ENCODE peak calls at places on chromosomes 3 and 15, in five cellular contexts. C, B, N, J and E are unnamed samples.

GRCh38 chr3:28406241-28406640 is 57.6 kb upstream of the AZI2 start:
- DNase-seq in C (no peak), B (no peak), N (no peak), J (no peak), E (no peak)

GRCh38 chr15:37070686-37071085 is 29.7 kb downstream of the MEIS2 start:
- DNase-seq in C (no peak), B (no peak), N (no peak), J (no peak), E (no peak)

GRCh38 chr15:39511915-39512260 is 69.0 kb upstream of the THBS1 start:
- DNase-seq in C (no peak), B (no peak), N (no peak), J (no peak), E (peak)

GRCh38 chr3:187742351-187743171 is 2.7 kb downstream of the BCL6 start:
- DNase-seq in C (peak), B (no peak), N (peak), J (no peak), E (no peak)

GRCh38 chr15:83854314-83854713 is 200.4 kb downstream of the ADAMTSL3 start:
- DNase-seq in C (no peak), B (no peak), N (no peak), J (no peak), E (no peak)

GRCh38 chr3:106806964-106807363 is 570.3 kb upstream of the CCDC54 start:
- DNase-seq in C (no peak), B (no peak), N (no peak), J (no peak), E (no peak)

GRCh38 chr3:129530331-129530761 is 1.9 kb downstream of the RHO start:
- DNase-seq in C (no peak), B (peak), N (no peak), J (peak), E (peak)

GRCh38 chr3:73572371-73572770 is 52.4 kb downstream of the PDZRN3 start:
- DNase-seq in C (no peak), B (no peak), N (peak), J (no peak), E (no peak)

GRCh38 chr3:24496529-24497482 is 2.2 kb upstream of the THRB start:
- DNase-seq in C (peak), B (peak), N (peak), J (peak), E (peak)

GRCh38 chr15:70121656-70122297 is 24.1 kb upstream of the TLE3 start:
- DNase-seq in C (no peak), B (no peak), N (peak), J (no peak), E (peak)

GRCh38 chr15:70902105-70902504 is 9.5 kb downstream of the LRRC49 start:
- DNase-seq in C (no peak), B (no peak), N (peak), J (no peak), E (peak)

GRCh38 chr15:79028411-79028964 is 62.1 kb downstream of the RASGRF1 start:
- DNase-seq in C (peak), B (peak), N (peak), J (peak), E (no peak)

GRCh38 chr3:41026394-41027177 is 172.7 kb upstream of the CTNNB1 start:
- DNase-seq in C (peak), B (peak), N (peak), J (no peak), E (no peak)

GRCh38 chr3:50189989-50190388 is 1.4 kb upstream of the GNAT1 start:
- DNase-seq in C (no peak), B (no peak), N (no peak), J (no peak), E (no peak)

GRCh38 chr15:79192462-79193036 is 90.0 kb upstream of the ANKRD34C start:
- DNase-seq in C (no peak), B (no peak), N (no peak), J (no peak), E (no peak)

GRCh38 chr3:62445267-62445666 is 71.9 kb upstream of the FEZF2 start:
- DNase-seq in C (no peak), B (peak), N (no peak), J (no peak), E (no peak)

GRCh38 chr3:171653701-171654100 is 156.6 kb downstream of the PLD1 start:
- DNase-seq in C (no peak), B (no peak), N (no peak), J (no peak), E (no peak)

GRCh38 chr3:71062037-71062919 is 521.2 kb downstream of the FOXP1 start:
- DNase-seq in C (no peak), B (no peak), N (no peak), J (no peak), E (no peak)

GRCh38 chr15:52115598-52116427 is 3.2 kb upstream of the BCL2L10 start:
- DNase-seq in C (no peak), B (no peak), N (no peak), J (no peak), E (no peak)

GRCh38 chr3:27485853-27486252 is 1.7 kb upstream of the SLC4A7 start:
- DNase-seq in C (no peak), B (no peak), N (no peak), J (no peak), E (no peak)

GRCh38 chr15:57509121-57509520 is 82.6 kb upstream of the MYZAP start:
- DNase-seq in C (no peak), B (peak), N (no peak), J (no peak), E (no peak)

GRCh38 chr3:70516081-70516480 is 203.6 kb upstream of the MDFIC2 start:
- DNase-seq in C (no peak), B (no peak), N (no peak), J (no peak), E (no peak)

GRCh38 chr15:90557651-90558084 is 27.9 kb downstream of the CRTC3 start:
- DNase-seq in C (peak), B (no peak), N (peak), J (no peak), E (peak)

DNA sequence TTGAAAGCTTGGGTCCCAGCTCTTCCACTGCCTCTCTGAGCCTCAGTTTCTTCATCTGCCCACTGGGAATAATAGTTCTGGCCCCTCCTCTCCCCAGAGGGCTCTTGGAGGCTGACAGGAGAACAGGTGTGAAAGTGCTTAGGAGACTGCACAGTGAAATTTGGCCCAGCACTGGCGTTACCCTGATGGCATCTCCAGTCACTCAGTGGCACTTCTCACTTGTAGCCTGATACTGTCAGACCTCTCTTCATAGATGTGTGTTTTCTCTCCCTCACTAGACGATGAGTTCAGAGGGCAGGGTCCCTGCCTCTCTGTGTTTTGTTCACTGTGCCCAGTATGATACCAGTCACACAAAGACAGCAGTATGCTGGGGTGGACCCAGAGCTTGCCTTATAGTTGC is 22.2 kb upstream of the IGDCC3 start:
- DNase-seq in C (no peak), B (no peak), N (no peak), J (no peak), E (no peak)
- TF ChIP-seq CTCF in C (no peak), B (no peak), N (no peak), J (no peak), E (no peak)

DNA sequence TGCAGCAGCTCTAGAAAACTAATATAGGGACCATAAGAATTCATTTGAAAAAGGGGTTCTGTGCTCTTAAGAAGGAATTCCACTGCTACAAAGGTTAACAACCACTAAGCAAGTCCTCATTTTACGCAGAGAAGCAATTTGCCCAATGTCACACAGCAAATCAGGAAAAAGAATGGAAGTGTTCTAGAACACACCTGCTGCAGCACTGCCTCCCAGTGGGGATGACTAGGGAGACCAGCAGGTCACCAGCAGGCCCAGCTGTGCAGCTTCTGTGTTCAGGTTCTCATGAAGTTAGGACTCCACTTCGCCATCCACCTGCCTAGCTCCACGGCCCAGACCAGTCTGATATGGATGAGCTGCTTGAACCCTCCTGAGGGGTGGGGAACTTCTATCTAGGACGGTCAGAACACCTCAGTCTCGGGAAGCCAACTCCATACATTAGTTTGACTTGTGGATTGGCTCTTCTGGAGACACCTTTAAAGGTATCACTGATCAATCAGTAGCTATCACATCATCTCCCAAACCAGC is 18.6 kb downstream of the POMGNT2 start:
- DNase-seq in C (no peak), B (no peak), N (no peak), J (no peak), E (no peak)
- TF ChIP-seq CTCF in C (no peak), B (peak), N (no peak), J (no peak), E (no peak)

DNA sequence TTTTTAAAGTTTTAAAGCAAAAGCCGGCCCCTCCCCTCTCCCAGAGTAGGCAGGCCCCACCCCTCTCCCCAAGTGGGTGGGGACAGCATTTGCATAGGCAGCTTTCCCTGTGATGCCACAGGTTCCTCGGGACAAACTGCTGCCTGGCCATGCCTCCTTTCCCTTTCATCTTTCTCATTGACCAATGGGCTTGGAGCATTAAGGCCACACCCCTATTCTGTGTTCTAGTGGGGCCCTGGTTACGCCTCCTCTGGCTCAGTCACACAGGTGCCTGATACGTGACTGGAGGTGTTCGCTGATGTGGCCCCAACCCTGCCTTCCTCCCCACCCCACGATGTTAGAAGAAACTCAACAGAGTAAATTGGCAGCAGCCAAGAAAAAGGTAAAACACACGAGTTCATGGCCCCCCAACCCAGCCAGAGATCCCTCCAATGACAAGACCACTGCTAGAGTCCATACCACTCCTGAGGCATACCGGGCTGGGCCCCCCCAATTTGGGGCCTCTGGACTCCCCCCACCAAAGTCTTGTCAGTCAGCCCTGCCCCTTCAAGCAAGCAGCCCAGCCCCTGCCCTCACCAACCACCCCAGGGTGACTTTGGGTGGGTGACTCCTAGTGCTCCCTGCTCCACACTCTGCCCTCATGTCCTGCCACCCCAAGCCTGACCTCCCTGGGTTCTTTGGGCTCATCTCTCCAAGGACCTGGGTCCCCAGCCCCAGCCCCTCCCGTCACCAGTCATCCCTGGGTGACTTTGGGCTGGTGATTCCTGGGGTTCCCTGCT is 62.8 kb upstream of the CSPG4 start:
- DNase-seq in C (no peak), B (peak), N (no peak), J (peak), E (no peak)
- TF ChIP-seq CTCF in C (no peak), B (no peak), N (no peak), J (no peak), E (no peak)

DNA sequence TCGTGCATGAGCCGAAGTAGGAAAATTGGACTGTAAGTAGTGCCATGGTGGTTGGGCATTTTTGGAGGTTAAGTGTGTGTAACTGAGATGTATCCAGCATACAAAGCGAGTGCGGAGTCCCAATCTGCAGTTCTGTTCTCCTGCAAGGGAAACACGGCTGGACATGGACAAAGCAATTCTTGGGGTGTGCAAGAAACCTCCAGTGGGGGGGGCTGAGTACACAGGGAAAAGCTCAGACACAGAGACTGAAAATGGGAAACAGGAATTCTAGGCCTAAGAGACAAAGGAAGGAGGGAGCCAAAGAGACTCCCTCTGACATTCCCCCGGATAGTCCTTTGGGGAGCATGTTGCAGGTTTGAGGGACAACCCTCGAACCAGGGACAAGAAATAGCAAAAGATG is 83.2 kb upstream of the PLSCR4 start:
- DNase-seq in C (peak), B (peak), N (no peak), J (no peak), E (no peak)
- TF ChIP-seq CTCF in C (peak), B (peak), N (no peak), J (peak), E (peak)

DNA sequence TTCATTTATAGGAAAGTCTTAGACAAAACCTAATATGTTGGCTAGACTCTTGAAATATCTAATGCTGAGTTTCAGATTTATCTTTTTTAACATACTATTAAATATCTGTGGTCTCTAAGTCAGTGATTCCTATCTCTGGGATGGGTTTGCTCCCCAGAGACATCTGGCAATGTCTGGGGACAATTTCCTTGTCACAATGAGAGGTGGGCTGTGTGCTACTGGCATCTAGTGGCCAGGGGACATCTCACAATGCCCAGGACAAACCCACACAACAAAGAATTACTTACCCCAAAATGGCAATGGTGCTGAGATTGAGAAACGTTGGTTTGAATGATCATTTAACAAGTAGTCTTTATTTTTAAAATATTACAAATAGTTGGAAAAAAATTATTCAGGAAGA is 602.1 kb downstream of the MAGI1 start:
- DNase-seq in C (no peak), B (peak), N (no peak), J (no peak), E (no peak)
- TF ChIP-seq CTCF in C (peak), B (peak), N (peak), J (peak), E (peak)

GRCh38 chr3:151067158-151067557 is 18.3 kb upstream of the MED12L start:
- DNase-seq in C (no peak), B (peak), N (no peak), J (peak), E (no peak)
- TF ChIP-seq CTCF in C (no peak), B (peak), N (no peak), J (peak), E (no peak)

DNA sequence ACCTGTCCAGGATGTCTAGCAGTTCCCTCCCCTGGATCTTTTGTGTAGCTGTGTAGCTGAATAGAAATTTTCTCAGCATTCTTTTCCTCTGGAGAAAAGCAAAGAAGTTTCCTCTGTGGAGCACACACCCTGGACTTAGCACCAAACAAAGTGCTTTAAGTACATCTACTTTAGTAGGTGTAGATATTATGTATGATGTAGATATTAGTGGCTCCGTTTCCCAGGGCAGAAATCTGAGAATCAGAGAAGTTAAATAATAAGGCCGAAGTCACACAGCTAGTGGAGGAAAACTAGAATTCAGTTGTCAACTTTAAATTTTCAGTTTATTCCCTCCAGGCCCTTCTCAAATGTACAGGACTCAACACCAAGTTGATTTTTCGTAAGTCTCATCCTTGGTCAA is 401.7 kb upstream of the NR2F2 start:
- DNase-seq in C (no peak), B (no peak), N (no peak), J (no peak), E (no peak)
- TF ChIP-seq CTCF in C (no peak), B (no peak), N (no peak), J (no peak), E (no peak)

DNA sequence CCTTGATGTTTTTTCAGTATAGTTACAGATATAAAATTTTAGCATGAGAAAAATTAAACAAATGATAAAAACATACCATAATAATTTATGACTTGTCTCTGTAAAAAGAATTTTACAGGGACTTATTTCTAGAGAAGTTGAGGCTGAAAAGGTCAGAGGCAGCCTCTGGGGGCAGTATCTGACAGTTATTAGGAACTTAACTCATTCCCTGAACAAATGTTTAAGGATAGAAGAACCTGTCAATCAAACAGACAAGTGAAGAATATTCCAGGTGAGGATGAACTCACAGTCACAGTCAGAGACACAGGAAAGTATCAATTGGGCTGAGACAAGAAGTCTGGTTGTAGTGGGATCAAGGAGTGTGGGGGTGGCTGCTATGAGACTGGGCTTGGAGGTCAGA is 7.3 kb downstream of the MYLK start:
- DNase-seq in C (no peak), B (peak), N (no peak), J (no peak), E (no peak)
- TF ChIP-seq CTCF in C (no peak), B (peak), N (no peak), J (peak), E (peak)

GRCh38 chr15:81293728-81294500 is 30.0 kb downstream of the STARD5 start:
- DNase-seq in C (no peak), B (no peak), N (peak), J (no peak), E (no peak)

GRCh38 chr15:81292516-81293001 is 31.4 kb downstream of the STARD5 start:
- DNase-seq in C (no peak), B (no peak), N (peak), J (no peak), E (no peak)

GRCh38 chr15:81295466-81296145 is 28.3 kb downstream of the STARD5 start:
- DNase-seq in C (no peak), B (no peak), N (peak), J (no peak), E (no peak)

GRCh38 chr15:81296218-81296617 is 27.7 kb downstream of the STARD5 start:
- DNase-seq in C (no peak), B (no peak), N (peak), J (no peak), E (no peak)

DNA sequence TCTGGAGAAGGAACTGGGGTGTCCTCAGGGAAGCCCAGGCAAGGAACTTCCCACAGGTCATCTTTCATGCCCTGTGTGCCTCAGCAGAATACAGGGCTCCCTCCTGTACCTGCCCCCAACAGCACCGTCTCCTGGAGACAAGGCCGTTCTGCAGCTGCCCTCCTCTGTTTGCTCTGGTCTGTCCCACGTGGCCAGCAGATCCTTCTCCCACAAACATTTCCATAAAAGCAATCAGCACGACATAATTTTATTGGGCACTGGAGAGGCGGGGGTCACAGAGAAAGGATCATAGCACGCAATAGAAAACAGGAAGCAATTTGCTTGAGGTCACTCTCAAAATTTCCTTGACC is 29.5 kb downstream of the STARD5 start:
- DNase-seq in C (no peak), B (peak), N (peak), J (no peak), E (no peak)
- TF ChIP-seq CTCF in C (no peak), B (peak), N (no peak), J (peak), E (no peak)

DNA sequence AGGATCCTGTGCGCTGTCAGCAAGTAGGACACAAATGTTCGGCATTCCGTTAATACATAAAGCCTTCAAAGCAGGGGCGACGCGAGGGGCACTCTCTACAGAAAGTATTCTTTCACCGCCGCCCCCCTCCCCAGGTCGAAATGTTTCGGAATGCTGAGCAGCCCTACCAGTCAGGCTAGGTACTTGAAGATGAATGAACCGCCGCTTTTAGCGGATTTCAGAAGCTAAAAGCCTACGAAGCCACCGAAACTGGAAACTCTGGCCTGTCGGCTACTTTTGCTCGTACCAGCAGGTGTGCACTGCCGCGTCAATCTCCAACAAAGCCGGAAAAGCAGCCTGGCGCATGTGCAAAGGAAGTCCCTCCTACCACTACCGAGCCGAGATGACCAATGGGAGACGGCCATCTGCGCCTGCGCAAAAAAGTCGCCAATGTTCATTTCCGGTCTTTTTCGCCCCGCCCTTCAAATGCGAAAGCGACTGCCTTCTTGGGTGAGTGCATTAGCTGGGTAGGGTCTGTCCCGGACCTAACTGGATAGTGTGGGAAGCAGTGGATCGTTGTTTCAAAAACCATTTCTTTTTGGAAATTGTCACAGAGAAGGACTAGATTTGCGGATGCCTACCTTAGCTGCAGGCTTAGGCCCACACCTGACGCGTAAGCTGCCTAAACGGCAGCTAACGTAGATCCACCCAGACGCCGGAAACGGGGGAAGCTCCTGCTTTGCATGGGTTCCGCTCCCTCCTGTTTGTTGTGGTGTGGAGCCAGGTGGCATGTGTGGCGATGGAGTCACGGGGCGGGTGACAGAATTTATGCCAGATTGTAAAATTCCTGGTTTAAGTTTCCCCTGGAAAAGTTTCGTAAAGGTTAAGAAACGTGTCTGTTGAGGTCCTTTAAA is at the start of gene WDR5B:
- DNase-seq in C (peak), B (peak), N (peak), J (peak), E (peak)
- TF ChIP-seq CTCF in C (peak), B (no peak), N (no peak), J (no peak), E (peak)